ENCODE peak calls at places on chromosomes 1 and 21, in four cellular contexts. One of them, this sample, is unnamed.

GRCh38 chr1:145962157-145963102 is 1.9 kb downstream of the ANKRD34A start:
- DNase-seq in A549: no peak
- DNase-seq in CD8-positive, alpha-beta T cell: no peak
- DNase-seq in AG04450: no peak
- DNase-seq in this sample: no peak

GRCh38 chr1:99707535-99708142 is 58.8 kb downstream of the FRRS1 start:
- DNase-seq in A549: peak; percentile 51
- DNase-seq in AG04450: peak; percentile 11
- DNase-seq in CD8-positive, alpha-beta T cell: peak; percentile 18
- DNase-seq in this sample: peak; percentile 85

GRCh38 chr1:43541721-43542401 is 11.2 kb downstream of the PTPRF start:
- DNase-seq in CD8-positive, alpha-beta T cell: no peak
- DNase-seq in A549: no peak
- DNase-seq in AG04450: no peak
- DNase-seq in this sample: no peak

GRCh38 chr1:4960336-4960735 is 305.9 kb downstream of the AJAP1 start:
- DNase-seq in CD8-positive, alpha-beta T cell: no peak
- DNase-seq in AG04450: no peak
- DNase-seq in A549: no peak
- DNase-seq in this sample: no peak

GRCh38 chr1:1221887-1222574 is 8.1 kb upstream of the TNFRSF4 start:
- DNase-seq in A549: no peak
- DNase-seq in CD8-positive, alpha-beta T cell: no peak
- DNase-seq in AG04450: no peak
- DNase-seq in this sample: no peak

GRCh38 chr21:41951876-41952567 is 1.8 kb downstream of the C2CD2 start:
- DNase-seq in A549: no peak
- DNase-seq in AG04450: no peak
- DNase-seq in CD8-positive, alpha-beta T cell: no peak
- DNase-seq in this sample: no peak

GRCh38 chr1:165144757-165145397 is 211.6 kb downstream of the LMX1A start:
- DNase-seq in CD8-positive, alpha-beta T cell: peak; percentile 9
- DNase-seq in AG04450: peak; percentile 8
- DNase-seq in A549: peak; percentile 51
- DNase-seq in this sample: peak; percentile 63

GRCh38 chr1:87178451-87178850 is 150.2 kb upstream of the LMO4 start:
- DNase-seq in AG04450: no peak
- DNase-seq in A549: no peak
- DNase-seq in CD8-positive, alpha-beta T cell: no peak
- DNase-seq in this sample: no peak

GRCh38 chr1:993379-993995 is 6.4 kb downstream of the HES4 start:
- DNase-seq in A549: no peak
- DNase-seq in CD8-positive, alpha-beta T cell: no peak
- DNase-seq in AG04450: no peak
- DNase-seq in this sample: no peak

GRCh38 chr1:26529655-26530539 is at the start of gene RPS6KA1:
- DNase-seq in AG04450: no peak
- DNase-seq in A549: peak; percentile 37
- DNase-seq in CD8-positive, alpha-beta T cell: peak; percentile 54
- DNase-seq in this sample: peak; percentile 29

GRCh38 chr1:15957221-15958090 is 18.4 kb downstream of the ZBTB17 start:
- DNase-seq in AG04450: no peak
- DNase-seq in A549: no peak
- DNase-seq in CD8-positive, alpha-beta T cell: no peak
- DNase-seq in this sample: no peak

GRCh38 chr21:29326914-29327554 is 28.3 kb downstream of the BACH1 start:
- DNase-seq in AG04450: no peak
- DNase-seq in A549: no peak
- DNase-seq in CD8-positive, alpha-beta T cell: no peak
- DNase-seq in this sample: no peak

GRCh38 chr1:186519981-186520380 is 59.1 kb upstream of the PDC start:
- DNase-seq in A549: no peak
- DNase-seq in CD8-positive, alpha-beta T cell: no peak
- DNase-seq in AG04450: no peak
- DNase-seq in this sample: peak; percentile 29

GRCh38 chr1:6024376-6024775 is 21.3 kb upstream of the KCNAB2 start:
- DNase-seq in A549: no peak
- DNase-seq in CD8-positive, alpha-beta T cell: no peak
- DNase-seq in AG04450: no peak
- DNase-seq in this sample: no peak

GRCh38 chr21:17780539-17780938 is 38.6 kb downstream of the C21orf91 start:
- DNase-seq in CD8-positive, alpha-beta T cell: no peak
- DNase-seq in A549: no peak
- DNase-seq in AG04450: no peak
- DNase-seq in this sample: no peak

GRCh38 chr21:41112740-41113692 is 54.9 kb upstream of the BACE2 start:
- DNase-seq in A549: no peak
- DNase-seq in AG04450: peak; percentile 33
- DNase-seq in CD8-positive, alpha-beta T cell: no peak
- DNase-seq in this sample: peak; percentile 75

GRCh38 chr1:233432916-233433315 is 105.4 kb downstream of the MAP3K21 start:
- DNase-seq in AG04450: no peak
- DNase-seq in A549: no peak
- DNase-seq in CD8-positive, alpha-beta T cell: no peak
- DNase-seq in this sample: no peak

GRCh38 chr1:40092811-40093617 is 4.0 kb downstream of the PPT1 start:
- DNase-seq in AG04450: no peak
- DNase-seq in A549: no peak
- DNase-seq in CD8-positive, alpha-beta T cell: no peak
- DNase-seq in this sample: no peak

GRCh38 chr1:230515451-230516145 is 89.5 kb upstream of the PGBD5 start:
- DNase-seq in CD8-positive, alpha-beta T cell: no peak
- DNase-seq in A549: no peak
- DNase-seq in AG04450: no peak
- DNase-seq in this sample: no peak

DNA sequence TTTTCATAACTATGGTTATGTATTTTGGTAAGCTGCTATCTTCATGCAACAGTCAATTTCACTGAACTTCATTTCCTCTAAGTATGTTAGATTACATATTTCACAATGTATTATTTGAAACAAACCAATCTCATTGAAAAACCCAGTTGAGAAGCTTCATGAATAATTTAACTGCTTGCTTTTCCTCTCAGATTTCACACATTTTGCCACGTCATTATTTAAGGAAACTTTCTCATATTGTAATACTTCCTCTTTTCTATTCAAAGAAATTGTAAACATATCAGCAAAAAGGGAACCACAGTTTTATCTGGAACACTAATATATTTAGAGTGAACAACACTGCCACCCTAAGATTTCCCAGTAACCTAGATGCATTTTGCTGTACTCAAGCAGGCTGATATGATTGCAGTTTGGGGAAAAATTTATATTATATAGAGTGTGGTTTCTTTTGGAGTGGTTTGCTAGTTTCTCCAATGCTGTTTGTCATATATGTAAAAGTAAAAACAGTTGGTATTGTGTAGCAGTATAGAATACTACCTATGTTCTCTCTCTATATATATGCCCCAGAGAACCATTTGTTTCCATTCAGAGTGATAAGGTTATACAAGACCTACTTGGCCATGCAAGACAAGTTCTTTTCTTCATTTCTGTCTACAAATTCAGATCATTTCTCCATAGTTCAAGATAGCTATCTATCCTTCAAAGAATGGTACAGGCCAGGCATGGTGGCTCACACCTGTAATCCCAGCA is 28.4 kb upstream of the AHCTF1 start:
- DNase-seq in CD8-positive, alpha-beta T cell: no peak
- DNase-seq in A549: no peak
- DNase-seq in AG04450: no peak
- DNase-seq in this sample: peak; percentile 34
- TF ChIP-seq CTCF in CD8-positive, alpha-beta T cell: no peak
- TF ChIP-seq CTCF in A549: no peak
- TF ChIP-seq CTCF in AG04450: no peak
- TF ChIP-seq CTCF in this sample: no peak

DNA sequence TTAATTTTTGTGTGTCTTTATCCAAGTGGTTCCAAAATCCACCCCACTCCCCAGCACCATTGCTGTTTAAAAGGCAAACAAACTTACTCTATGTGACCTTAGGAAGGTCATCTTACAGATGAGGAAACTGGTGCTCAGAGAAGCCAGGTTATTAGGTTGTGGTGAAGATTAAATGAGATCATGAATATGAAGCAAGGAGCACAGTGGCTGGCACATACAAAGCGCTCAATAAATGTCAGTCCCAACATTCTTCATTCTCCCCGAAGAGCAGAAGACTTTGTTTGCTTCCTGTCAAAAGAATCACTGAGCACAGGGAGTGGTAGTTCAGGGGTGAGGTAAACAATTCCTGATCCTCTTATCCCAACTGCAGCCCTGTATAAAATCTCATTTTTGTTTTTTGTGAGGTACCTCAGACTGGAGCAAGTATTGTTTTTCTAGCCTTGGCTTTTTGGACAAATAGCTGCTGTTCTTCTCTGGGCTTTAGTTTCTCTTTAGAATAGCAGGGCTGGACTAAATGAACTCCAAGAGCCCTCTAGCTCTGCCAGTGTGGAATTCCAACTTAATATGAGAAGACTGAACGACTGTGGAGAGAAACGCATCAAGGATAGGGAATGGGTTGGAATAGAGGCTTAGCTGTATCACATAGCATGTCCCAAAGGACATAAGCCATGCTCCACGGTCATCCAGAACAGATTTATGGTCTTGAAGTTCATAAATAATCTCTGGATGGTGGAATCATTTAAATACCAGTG is 455.3 kb upstream of the USP24 start:
- DNase-seq in CD8-positive, alpha-beta T cell: no peak
- DNase-seq in AG04450: no peak
- DNase-seq in A549: no peak
- DNase-seq in this sample: no peak
- H3K4me3 ChIP-seq in CD8-positive, alpha-beta T cell: no peak overlapping the region
- H3K4me3 ChIP-seq in AG04450: no peak overlapping the region
- H3K4me3 ChIP-seq in A549: no peak overlapping the region
- H3K4me3 ChIP-seq in this sample: no peak overlapping the region

DNA sequence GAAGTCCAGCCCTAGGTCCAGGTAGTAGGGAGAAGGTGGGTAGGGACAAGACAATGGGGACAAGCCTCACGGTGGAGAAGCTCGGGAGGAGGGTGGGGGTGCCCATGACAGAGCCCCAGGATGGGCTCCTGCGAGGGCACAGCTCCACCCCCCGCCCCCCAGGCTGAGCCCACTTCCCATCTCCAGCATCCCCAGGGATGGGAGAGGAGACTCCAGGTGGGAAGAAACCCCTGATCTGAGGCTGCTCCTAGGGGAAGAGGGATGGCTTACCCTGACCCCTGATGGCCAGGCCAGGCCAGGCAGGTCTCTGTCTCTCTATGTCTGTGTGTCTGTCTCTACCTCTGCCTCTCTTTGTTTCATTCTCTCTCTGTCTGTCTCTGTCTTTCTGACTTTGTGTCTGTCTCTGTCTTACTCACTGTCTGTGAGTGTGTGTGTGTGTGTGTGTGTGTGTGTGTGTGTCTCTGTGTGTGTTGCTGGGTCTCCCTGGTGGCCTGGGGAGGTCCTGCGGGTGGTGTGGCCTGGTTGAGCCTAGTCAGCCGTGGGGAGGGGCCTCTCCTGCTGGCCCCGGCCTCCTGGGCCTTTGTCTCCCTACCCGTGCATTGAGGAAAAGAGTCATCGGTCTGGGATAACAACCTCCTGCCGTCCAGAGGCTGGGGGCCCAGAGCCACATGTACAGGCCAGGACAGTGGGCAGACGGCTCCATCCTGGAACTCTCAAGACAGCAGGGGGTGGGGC is 45.7 kb downstream of the WNT9A start:
- DNase-seq in CD8-positive, alpha-beta T cell: no peak
- DNase-seq in AG04450: no peak
- DNase-seq in A549: peak; percentile 67
- DNase-seq in this sample: peak; percentile 16
- TF ChIP-seq CTCF in CD8-positive, alpha-beta T cell: no peak
- TF ChIP-seq CTCF in AG04450: no peak
- TF ChIP-seq CTCF in A549: no peak
- TF ChIP-seq CTCF in this sample: peak; percentile 1

GRCh38 chr1:156101880-156102279 is 12.6 kb upstream of the LMNA start:
- DNase-seq in A549: no peak
- DNase-seq in AG04450: no peak
- DNase-seq in CD8-positive, alpha-beta T cell: no peak
- DNase-seq in this sample: no peak

GRCh38 chr1:156103521-156103947 is 11.0 kb upstream of the LMNA start:
- DNase-seq in A549: no peak
- DNase-seq in AG04450: no peak
- DNase-seq in CD8-positive, alpha-beta T cell: no peak
- DNase-seq in this sample: no peak

GRCh38 chr1:156102634-156103511 is 11.6 kb upstream of the LMNA start:
- DNase-seq in CD8-positive, alpha-beta T cell: no peak
- DNase-seq in A549: no peak
- DNase-seq in AG04450: no peak
- DNase-seq in this sample: peak; percentile 59

GRCh38 chr1:156104861-156105546 is 9.5 kb upstream of the LMNA start:
- DNase-seq in AG04450: no peak
- DNase-seq in CD8-positive, alpha-beta T cell: no peak
- DNase-seq in A549: peak; percentile 73
- DNase-seq in this sample: peak; percentile 74

GRCh38 chr1:156104065-156104810 is 10.3 kb upstream of the LMNA start:
- DNase-seq in A549: peak; percentile 85
- DNase-seq in AG04450: no peak
- DNase-seq in CD8-positive, alpha-beta T cell: no peak
- DNase-seq in this sample: peak; percentile 94
- H3K4me3 ChIP-seq in A549: no peak overlapping the region
- H3K4me3 ChIP-seq in AG04450: peak overlapping the region; percentile 7
- H3K4me3 ChIP-seq in CD8-positive, alpha-beta T cell: no peak overlapping the region
- H3K4me3 ChIP-seq in this sample: no peak overlapping the region

DNA sequence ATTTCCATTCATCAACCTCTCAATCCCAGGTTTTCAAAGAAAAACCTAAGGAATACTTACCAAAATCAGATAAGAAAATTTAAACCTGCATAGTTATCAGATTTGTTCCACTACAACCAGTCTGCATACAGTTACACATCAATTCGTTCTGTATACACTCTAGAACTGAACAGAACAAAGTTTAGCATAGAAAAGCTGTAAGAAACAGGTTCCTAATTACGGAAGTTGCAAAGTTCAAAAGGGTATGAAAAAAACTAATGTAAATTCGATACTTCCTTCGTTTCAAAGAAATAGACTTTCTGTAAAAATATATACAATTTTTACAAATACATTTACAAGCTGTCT is 3.1 kb downstream of the MCL1 start:
- DNase-seq in CD8-positive, alpha-beta T cell: no peak
- DNase-seq in AG04450: no peak
- DNase-seq in A549: no peak
- DNase-seq in this sample: peak; percentile 52
- TF ChIP-seq CTCF in CD8-positive, alpha-beta T cell: no peak
- TF ChIP-seq CTCF in AG04450: no peak
- TF ChIP-seq CTCF in A549: no peak
- TF ChIP-seq CTCF in this sample: no peak

GRCh38 chr1:235882816-235883215 is 16.1 kb upstream of the LYST start:
- DNase-seq in A549: no peak
- DNase-seq in AG04450: no peak
- DNase-seq in CD8-positive, alpha-beta T cell: no peak
- DNase-seq in this sample: no peak
- H3K4me3 ChIP-seq in A549: no peak overlapping the region
- H3K4me3 ChIP-seq in AG04450: no peak overlapping the region
- H3K4me3 ChIP-seq in CD8-positive, alpha-beta T cell: no peak overlapping the region
- H3K4me3 ChIP-seq in this sample: no peak overlapping the region

GRCh38 chr1:34885405-34886247 is 26.1 kb upstream of the SMIM12 start:
- DNase-seq in CD8-positive, alpha-beta T cell: peak; percentile 37
- DNase-seq in A549: no peak
- DNase-seq in AG04450: no peak
- DNase-seq in this sample: peak; percentile 28

GRCh38 chr1:34884536-34884935 is 25.0 kb upstream of the SMIM12 start:
- DNase-seq in CD8-positive, alpha-beta T cell: no peak
- DNase-seq in AG04450: no peak
- DNase-seq in A549: no peak
- DNase-seq in this sample: no peak

GRCh38 chr1:34887593-34887992 is 28.0 kb upstream of the SMIM12 start:
- DNase-seq in CD8-positive, alpha-beta T cell: no peak
- DNase-seq in A549: no peak
- DNase-seq in AG04450: no peak
- DNase-seq in this sample: no peak

GRCh38 chr1:34889705-34890104 is 30.2 kb upstream of the SMIM12 start:
- DNase-seq in CD8-positive, alpha-beta T cell: no peak
- DNase-seq in AG04450: no peak
- DNase-seq in A549: no peak
- DNase-seq in this sample: no peak

GRCh38 chr1:34884961-34885360 is 25.4 kb upstream of the SMIM12 start:
- DNase-seq in AG04450: no peak
- DNase-seq in CD8-positive, alpha-beta T cell: no peak
- DNase-seq in A549: peak; percentile 16
- DNase-seq in this sample: no peak
- TF ChIP-seq CTCF in AG04450: no peak
- TF ChIP-seq CTCF in CD8-positive, alpha-beta T cell: no peak
- TF ChIP-seq CTCF in A549: no peak
- TF ChIP-seq CTCF in this sample: no peak